ENCODE peak calls at places on chromosomes 16 and 17, in five cellular contexts. S is MM.1S; B is WTC11; R is lower lobe of right lung; L is CD4-positive, alpha-beta T cell. W is an unnamed sample.

GRCh38 chr16:81932668-81933067 is 78.6 kb downstream of the SDR42E1 start:
- DNase-seq in S (no peak), B (no peak), R (no peak), L (no peak), W (no peak)

GRCh38 chr17:77535435-77535834 is 394.7 kb downstream of the SEC14L1 start:
- DNase-seq in S (no peak), B (no peak), R (no peak), L (no peak), W (no peak)

GRCh38 chr16:27679899-27680298 is 130.0 kb downstream of the KATNIP start:
- DNase-seq in S (no peak), B (no peak), R (no peak), L (no peak), W (no peak)

GRCh38 chr16:66524601-66525164 is 25.2 kb downstream of the TK2 start:
- DNase-seq in S (peak; percentile 90), B (no peak), R (peak; percentile 74), L (no peak), W (peak; percentile 49)

GRCh38 chr17:19897901-19898300 is 30.2 kb upstream of the ULK2 start:
- DNase-seq in S (no peak), B (no peak), R (no peak), L (no peak), W (no peak)

GRCh38 chr16:75087040-75087979 is 29.3 kb downstream of the LDHD start:
- DNase-seq in S (no peak), B (no peak), R (no peak), L (no peak), W (no peak)

GRCh38 chr17:32298298-32298697 is 32.7 kb downstream of the RHBDL3 start:
- DNase-seq in S (no peak), B (no peak), R (no peak), L (no peak), W (no peak)

GRCh38 chr17:29726721-29727252 is 104.1 kb upstream of the CORO6 start:
- DNase-seq in S (no peak), B (no peak), R (no peak), L (no peak), W (no peak)

GRCh38 chr16:69324585-69325253 is 5.7 kb downstream of the PDF start:
- DNase-seq in S (no peak), B (no peak), R (no peak), L (no peak), W (no peak)

GRCh38 chr17:41987642-41988041 is 21.0 kb downstream of the CNP start:
- DNase-seq in S (no peak), B (no peak), R (no peak), L (no peak), W (no peak)

GRCh38 chr16:81195907-81196534 is 42.5 kb upstream of the BCO1 start:
- DNase-seq in S (no peak), B (no peak), R (no peak), L (no peak), W (no peak)

GRCh38 chr16:13421726-13422125 is 498.2 kb upstream of the ERCC4 start:
- DNase-seq in S (no peak), B (no peak), R (no peak), L (no peak), W (no peak)

GRCh38 chr16:4693956-4694663 is 748 bp downstream of the NUDT16L1 start:
- DNase-seq in S (peak; percentile 47), B (no peak), R (peak; percentile 67), L (peak; percentile 41), W (peak; percentile 89)

GRCh38 chr16:29702307-29702706 is 23.3 kb downstream of the QPRT start:
- DNase-seq in S (peak; percentile 30), B (no peak), R (no peak), L (peak; percentile 45), W (peak; percentile 46)

GRCh38 chr16:47925811-47926460 is 229.9 kb downstream of the ABCC12 start:
- DNase-seq in S (no peak), B (no peak), R (no peak), L (no peak), W (no peak)

GRCh38 chr17:54177606-54178308 is 355.0 kb downstream of the KIF2B start:
- DNase-seq in S (peak; percentile 50), B (no peak), R (no peak), L (no peak), W (no peak)

GRCh38 chr17:27976331-27976730 is 66.1 kb upstream of the NLK start:
- DNase-seq in S (no peak), B (no peak), R (no peak), L (no peak), W (peak; percentile 60)

GRCh38 chr16:8712589-8713361 is 38.4 kb downstream of the ABAT start:
- DNase-seq in S (no peak), B (peak; percentile 57), R (no peak), L (no peak), W (no peak)

DNA sequence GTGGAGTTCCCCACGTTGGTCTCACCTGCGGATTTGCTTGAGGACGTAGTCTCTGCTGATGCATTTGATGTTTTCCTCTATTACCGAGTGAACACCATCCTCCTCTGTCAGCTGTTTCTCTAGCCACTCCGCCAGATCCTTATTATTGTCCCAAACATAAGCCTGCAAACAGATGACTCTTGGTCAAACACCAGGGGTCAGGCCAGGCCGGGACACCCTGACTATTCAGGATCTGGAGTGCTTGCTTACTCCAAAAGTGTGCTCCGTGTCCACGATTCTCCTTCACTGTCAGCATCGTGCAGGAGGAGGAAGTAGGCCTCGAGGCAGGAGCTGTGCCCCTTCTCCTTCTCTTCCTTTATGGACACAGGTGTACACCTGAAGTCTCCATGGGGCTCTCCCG is 140.2 kb downstream of the AATF start:
- DNase-seq in S (no peak), B (no peak), R (no peak), L (no peak), W (no peak)
- TF ChIP-seq CTCF in S (no peak), B (no peak), R (no peak), L (no peak), W (no peak)

DNA sequence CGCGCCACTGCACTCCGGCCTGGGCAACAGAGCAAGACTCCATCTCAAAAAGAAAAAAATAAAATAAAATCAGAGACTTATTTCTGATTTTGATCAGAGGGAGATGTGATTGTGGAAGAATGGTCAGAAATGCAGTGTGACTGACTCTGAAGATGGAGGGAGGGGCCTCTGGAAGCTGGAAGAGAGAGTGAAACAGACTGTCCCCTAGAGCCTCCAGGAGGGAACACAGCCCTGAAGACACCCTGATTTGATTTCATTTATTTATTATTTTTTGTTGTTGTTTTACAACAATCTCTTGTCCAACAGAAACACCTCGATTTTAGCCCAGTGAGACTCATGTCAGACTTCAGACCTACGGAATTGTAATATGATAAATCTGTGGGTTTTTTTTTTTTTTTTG is 26.1 kb downstream of the BCL7C start:
- DNase-seq in S (no peak), B (no peak), R (no peak), L (no peak), W (no peak)
- TF ChIP-seq CTCF in S (peak; percentile 26), B (no peak), R (no peak), L (no peak), W (no peak)

GRCh38 chr16:19994771-19995170 is 78.9 kb downstream of the GPR139 start:
- DNase-seq in S (no peak), B (no peak), R (no peak), L (no peak), W (no peak)

GRCh38 chr16:19997264-19997663 is 76.4 kb downstream of the GPR139 start:
- DNase-seq in S (no peak), B (no peak), R (no peak), L (no peak), W (no peak)

GRCh38 chr16:19991614-19992013 is 82.1 kb downstream of the GPR139 start:
- DNase-seq in S (no peak), B (peak; percentile 17), R (no peak), L (no peak), W (no peak)
- TF ChIP-seq CTCF in S (no peak), B (no peak), R (no peak), L (no peak), W (no peak)

GRCh38 chr17:75783803-75784472 is 668 bp upstream of the UNK start:
- DNase-seq in S (no peak), B (peak; percentile 38), R (peak; percentile 61), L (peak; percentile 18), W (no peak)
- TF ChIP-seq CTCF in S (no peak), B (no peak), R (no peak), L (no peak), W (no peak)

DNA sequence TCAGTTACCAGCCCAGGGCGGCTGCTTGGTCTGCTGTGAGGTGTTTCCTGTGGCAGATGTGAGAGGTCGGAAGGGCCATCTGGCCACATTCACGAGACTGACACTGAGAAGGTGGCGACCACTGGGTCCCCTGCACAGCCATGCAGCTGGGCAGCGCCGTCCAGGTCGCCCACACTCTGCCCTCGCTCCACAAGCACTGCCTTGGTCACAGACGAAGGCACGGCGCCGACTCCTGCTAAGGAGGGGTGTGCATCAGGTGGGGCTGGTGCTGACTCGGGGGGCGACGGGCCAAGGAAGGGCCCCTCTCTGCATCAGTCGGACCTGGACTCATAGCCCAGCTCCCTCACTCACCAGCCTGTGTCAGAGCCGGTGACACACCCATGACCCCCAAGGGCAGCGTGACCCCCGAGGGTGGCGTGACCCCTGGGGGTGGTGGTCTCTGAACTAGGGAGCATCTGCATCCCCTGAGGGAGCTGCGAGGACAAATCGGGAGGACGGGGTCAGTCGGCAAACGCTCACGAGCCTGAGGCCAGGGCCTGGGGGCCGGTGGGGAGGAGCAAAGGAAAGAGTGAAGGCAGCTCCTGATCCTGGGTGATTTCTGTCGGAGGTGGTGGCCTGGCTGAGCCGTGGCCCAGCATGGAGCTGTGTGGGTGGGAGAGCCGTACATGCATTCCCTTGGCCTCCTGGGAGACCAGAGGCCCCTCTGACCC is 30.4 kb downstream of the NME3 start:
- DNase-seq in S (no peak), B (no peak), R (no peak), L (no peak), W (no peak)
- TF ChIP-seq CTCF in S (no peak), B (no peak), R (no peak), L (no peak), W (no peak)

DNA sequence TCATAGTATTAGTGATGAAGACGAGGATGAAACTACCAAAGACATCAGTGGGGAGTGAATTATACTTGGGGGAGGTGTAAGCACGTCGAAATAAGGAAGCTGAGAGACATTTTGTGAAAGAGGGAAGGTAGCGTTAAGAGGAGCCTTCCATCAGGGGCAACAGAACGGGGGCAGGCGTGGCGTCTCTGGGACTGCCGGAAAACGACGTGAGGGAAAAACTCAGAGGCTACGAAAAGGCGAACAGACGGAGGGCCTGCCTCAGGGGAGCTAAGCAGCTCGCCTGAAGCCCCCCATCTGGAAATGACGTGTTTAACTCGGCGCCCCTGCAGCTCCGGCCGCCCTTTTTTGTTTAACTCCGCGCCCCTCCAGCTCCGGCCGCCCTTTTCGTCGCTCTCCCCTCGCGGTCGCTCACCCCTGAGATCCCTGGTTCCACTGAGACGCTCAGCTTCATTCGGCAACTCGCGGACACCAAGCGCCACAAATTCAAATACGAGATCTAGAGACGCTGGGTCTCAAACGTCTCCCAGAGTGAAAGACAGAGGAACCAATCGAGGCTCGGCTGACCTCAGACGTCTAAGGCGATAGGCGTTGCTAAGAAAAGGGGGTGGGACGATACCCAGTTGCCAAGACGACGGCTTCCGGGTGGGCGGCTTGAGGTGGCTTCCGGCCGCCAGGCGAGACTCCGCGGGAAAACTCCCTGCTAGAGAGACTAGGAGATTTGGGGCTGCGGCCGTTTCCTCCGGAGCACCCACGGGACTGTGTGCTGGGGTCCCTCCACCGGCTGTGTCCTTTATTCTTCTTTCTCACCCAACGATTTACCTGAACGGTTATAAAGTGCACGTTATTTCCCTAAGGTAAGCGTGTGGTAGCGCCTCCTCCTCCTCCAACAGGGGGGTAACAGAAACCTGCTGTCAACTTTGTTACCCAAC is 383.2 kb downstream of the ZFHX3 start:
- DNase-seq in S (peak; percentile 93), B (peak; percentile 96), R (peak; percentile 95), L (peak; percentile 95), W (peak; percentile 93)
- TF ChIP-seq CTCF in S (no peak), B (no peak), R (no peak), L (no peak), W (no peak)

GRCh38 chr17:51833620-51834019 is 324.9 kb downstream of the CA10 start:
- DNase-seq in S (no peak), B (no peak), R (no peak), L (no peak), W (no peak)
- TF ChIP-seq CTCF in S (no peak), B (no peak), R (no peak), L (no peak), W (no peak)

GRCh38 chr16:55120408-55120807 is 189.7 kb downstream of the IRX5 start:
- DNase-seq in S (no peak), B (peak; percentile 16), R (no peak), L (no peak), W (no peak)
- TF ChIP-seq CTCF in S (no peak), B (no peak), R (peak; percentile 17), L (no peak), W (no peak)